ENCODE peak calls at places on chromosome 4, in five cellular contexts. O is chondrocyte, E is Panc1, C is heart left ventricle, B is right atrium auricular region. U is an unnamed sample.

GRCh38 chr4:53905281-53905934 is 159.0 kb downstream of the CHIC2 start:
- DNase-seq in B (no peak), E (no peak), C (no peak), O (no peak), U (no peak)

GRCh38 chr4:7423801-7424552 is 10.8 kb downstream of the PSAPL1 start:
- DNase-seq in C (no peak), E (no peak), B (peak; percentile 40), O (no peak), U (no peak)

GRCh38 chr4:121555315-121556107 is 141.3 kb downstream of the ANXA5 start:
- DNase-seq in C (no peak), B (no peak), E (no peak), O (no peak), U (no peak)

GRCh38 chr4:19711871-19712270 is 539.8 kb upstream of the SLIT2 start:
- DNase-seq in E (peak; percentile 5), B (no peak), O (no peak), C (no peak), U (no peak)

GRCh38 chr4:123588631-123589223 is 192.1 kb downstream of the SPRY1 start:
- DNase-seq in O (no peak), E (no peak), B (no peak), C (peak; percentile 30), U (no peak)

GRCh38 chr4:151807220-151807619 is 46.4 kb upstream of the GATB start:
- DNase-seq in B (peak; percentile 69), O (no peak), E (no peak), C (peak; percentile 83), U (no peak)

GRCh38 chr4:6777636-6778281 is 4.8 kb upstream of the KIAA0232 start:
- DNase-seq in E (no peak), C (no peak), B (no peak), O (no peak), U (no peak)

GRCh38 chr4:186719925-186720694 is 3.5 kb downstream of the FAT1 start:
- DNase-seq in O (no peak), C (no peak), B (no peak), E (no peak), U (no peak)

GRCh38 chr4:41472098-41472497 is 65.9 kb upstream of the LIMCH1 start:
- DNase-seq in E (no peak), O (no peak), C (no peak), B (no peak), U (no peak)

GRCh38 chr4:8409271-8410065 is 31.1 kb downstream of the ACOX3 start:
- DNase-seq in O (no peak), B (no peak), E (no peak), C (peak; percentile 80), U (no peak)

GRCh38 chr4:52234539-52235174 is 183.6 kb downstream of the SPATA18 start:
- DNase-seq in E (peak; percentile 10), O (no peak), C (no peak), B (no peak), U (peak; percentile 28)

GRCh38 chr4:159177265-159178146 is 74.6 kb downstream of the RAPGEF2 start:
- DNase-seq in E (no peak), O (no peak), B (no peak), C (no peak), U (no peak)

GRCh38 chr4:87555751-87556619 is 26.8 kb upstream of the SPARCL1 start:
- DNase-seq in E (no peak), B (no peak), O (no peak), C (no peak), U (peak; percentile 16)

GRCh38 chr4:141066690-141067089 is 66.6 kb downstream of the RNF150 start:
- DNase-seq in C (no peak), B (no peak), O (no peak), E (no peak), U (no peak)

GRCh38 chr4:80911458-80911857 is 119.0 kb upstream of the BMP3 start:
- DNase-seq in B (no peak), O (no peak), E (no peak), C (no peak), U (no peak)

GRCh38 chr4:4541040-4541631 is 712 bp downstream of the STX18 start:
- DNase-seq in B (no peak), E (no peak), C (peak; percentile 33), O (no peak), U (no peak)

GRCh38 chr4:7333801-7334421 is 100.8 kb downstream of the PSAPL1 start:
- DNase-seq in C (peak; percentile 29), E (no peak), O (peak; percentile 69), B (no peak), U (no peak)

GRCh38 chr4:152095701-152096070 is 334.9 kb upstream of the GATB start:
- DNase-seq in O (no peak), C (no peak), E (no peak), B (no peak), U (no peak)

GRCh38 chr4:52837716-52838558 is 24.2 kb upstream of the RASL11B start:
- DNase-seq in B (peak; percentile 55), C (no peak), E (no peak), O (no peak), U (no peak)

GRCh38 chr4:122963222-122963621 is 40.8 kb upstream of the NUDT6 start:
- DNase-seq in E (no peak), O (no peak), B (no peak), C (no peak), U (no peak)

DNA sequence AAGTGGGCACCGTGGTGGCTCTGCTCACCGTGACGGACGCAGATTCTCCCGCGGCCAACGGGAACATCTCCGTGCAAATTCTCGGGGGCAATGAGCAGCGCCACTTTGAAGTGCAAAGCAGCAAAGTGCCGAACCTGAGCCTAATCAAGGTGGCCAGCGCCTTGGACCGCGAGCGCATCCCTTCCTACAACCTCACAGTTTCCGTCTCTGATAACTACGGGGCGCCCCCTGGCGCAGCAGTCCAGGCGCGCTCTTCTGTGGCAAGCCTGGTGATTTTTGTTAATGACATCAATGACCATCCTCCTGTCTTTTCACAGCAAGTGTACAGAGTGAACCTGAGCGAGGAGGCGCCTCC is 2.7 kb downstream of the FAT4 start:
- DNase-seq in E (no peak), B (peak; percentile 76), O (no peak), C (peak; percentile 59), U (no peak)
- TF ChIP-seq CTCF in E (peak; percentile 76), B (peak; percentile 19), O (peak; percentile 79), C (peak; percentile 33), U (peak; percentile 67)

GRCh38 chr4:183658362-183659028 is 490 bp downstream of the RWDD4 start:
- DNase-seq in E (no peak), B (no peak), O (no peak), C (peak; percentile 33), U (no peak)
- TF ChIP-seq CTCF in E (no peak), B (no peak), O (peak; percentile 55), C (no peak), U (no peak)

GRCh38 chr4:183073838-183074145 is 25.3 kb upstream of the WWC2 start:
- DNase-seq in C (no peak), O (no peak), E (no peak), B (no peak), U (no peak)
- TF ChIP-seq CTCF in C (no peak), O (peak; percentile 41), E (peak; percentile 57), B (peak; percentile 8), U (no peak)

DNA sequence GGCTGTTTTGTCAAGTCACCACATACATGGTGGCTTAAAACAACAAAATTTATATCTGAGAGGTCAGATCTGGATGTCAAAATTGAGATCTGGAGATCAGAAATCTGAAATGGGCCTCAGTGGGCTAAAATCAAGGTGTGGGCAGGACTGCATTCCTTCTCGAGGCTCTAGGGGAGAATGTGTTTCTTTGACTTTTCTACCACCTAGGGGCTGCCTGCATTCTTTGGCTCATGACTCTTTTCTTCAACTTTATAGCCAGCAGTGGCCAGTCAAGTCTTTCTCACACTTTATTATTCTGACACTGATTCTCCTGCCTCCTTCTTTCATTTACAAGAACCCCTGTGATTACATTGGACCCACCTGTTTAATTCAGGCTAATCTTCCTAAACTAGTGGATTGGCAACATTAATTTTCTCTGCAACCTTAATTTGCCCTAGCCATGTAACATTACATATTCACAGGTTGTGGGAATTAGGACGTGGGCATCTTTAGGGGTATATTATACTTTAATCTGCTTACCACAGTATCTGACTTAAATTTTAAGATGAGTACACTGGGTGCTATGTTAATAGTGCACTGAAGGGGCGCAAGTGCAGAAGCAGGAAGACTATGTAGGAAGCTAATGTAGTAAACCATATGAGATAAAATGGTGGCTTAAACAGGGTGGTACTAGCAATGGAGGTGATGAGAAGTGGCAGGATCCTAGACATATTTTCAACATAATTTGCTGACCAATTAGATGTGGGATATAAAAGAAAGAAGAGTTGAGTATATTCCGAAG is 188.0 kb downstream of the SLC4A4 start:
- DNase-seq in B (no peak), O (no peak), E (no peak), C (no peak), U (no peak)
- TF ChIP-seq CTCF in B (no peak), O (peak; percentile 45), E (no peak), C (no peak), U (no peak)

DNA sequence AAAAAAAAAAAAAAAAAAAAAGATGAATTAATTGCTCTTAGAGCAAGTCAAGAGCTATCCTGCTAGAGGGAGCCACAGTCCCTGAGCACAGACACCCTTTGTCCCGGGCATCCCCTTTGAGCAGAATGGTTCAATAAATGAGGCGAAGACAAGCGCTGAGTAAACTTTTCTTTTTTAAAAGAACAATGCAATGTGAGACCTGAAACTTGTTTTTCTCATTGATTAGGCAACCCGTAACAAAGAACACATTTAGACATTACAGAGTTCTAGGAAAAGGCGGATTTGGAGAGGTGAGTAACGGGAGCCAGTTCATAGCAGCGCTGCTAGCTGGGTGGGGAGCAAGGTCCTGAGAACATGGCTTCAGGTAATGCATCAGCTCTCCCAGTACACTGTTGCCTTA is 46.1 kb downstream of the GRK4 start:
- DNase-seq in B (no peak), O (no peak), C (no peak), E (no peak), U (peak; percentile 44)
- TF ChIP-seq CTCF in B (no peak), O (peak; percentile 35), C (no peak), E (no peak), U (peak; percentile 54)